ENCODE peak calls at places on chromosomes 2 and 18, in seven cellular contexts. T is IMR-90; K is CD8-positive, alpha-beta memory T cell; I is lower lobe of right lung; Y is transverse colon; F is ovary; N is tibial artery. O is an unnamed sample.
A peak's percentile ranks its signal among the peaks of the same experiment; 100 is the strongest.

GRCh38 chr18:9055185-9055584 is 47.3 kb upstream of the NDUFV2 start:
- DNase-seq in Y (no peak), T (peak; percentile 86), N (no peak), I (no peak), F (no peak), K (no peak), O (no peak)

GRCh38 chr18:49934457-49934856 is 121.1 kb upstream of the ACAA2 start:
- DNase-seq in N (no peak), F (no peak), I (no peak), T (peak; percentile 45), Y (no peak), K (no peak), O (no peak)

GRCh38 chr2:62304429-62305417 is 108.8 kb downstream of the B3GNT2 start:
- DNase-seq in N (peak; percentile 60), K (peak; percentile 38), F (peak; percentile 76), Y (peak; percentile 80), T (peak; percentile 73), I (peak; percentile 86), O (no peak)

GRCh38 chr2:111209045-111209514 is 88.4 kb downstream of the BCL2L11 start:
- DNase-seq in I (no peak), N (no peak), Y (no peak), T (peak; percentile 93), F (no peak), K (no peak), O (no peak)

GRCh38 chr2:139790807-139791206 is 1010.6 kb upstream of the NXPH2 start:
- DNase-seq in I (no peak), F (no peak), Y (no peak), T (no peak), N (no peak), K (no peak), O (no peak)

GRCh38 chr2:43067254-43068052 is 159.0 kb downstream of the ZFP36L2 start:
- DNase-seq in K (no peak), I (no peak), N (peak; percentile 7), T (no peak), F (no peak), Y (peak; percentile 6), O (no peak)

GRCh38 chr2:236117396-236117795 is 50.8 kb downstream of the GBX2 start:
- DNase-seq in Y (no peak), F (no peak), N (no peak), K (no peak), T (no peak), I (no peak), O (no peak)

GRCh38 chr18:77209587-77209986 is 40.1 kb upstream of the GALR1 start:
- DNase-seq in T (peak; percentile 90), N (no peak), Y (no peak), I (no peak), F (no peak), K (no peak), O (no peak)

GRCh38 chr2:74550231-74550630 is 3.5 kb downstream of the LOXL3 start:
- DNase-seq in Y (no peak), F (no peak), K (no peak), N (no peak), T (no peak), I (no peak), O (no peak)

GRCh38 chr2:112335600-112335999 is 60.2 kb downstream of the ZC3H6 start:
- DNase-seq in I (no peak), K (no peak), Y (no peak), F (no peak), T (no peak), N (no peak), O (no peak)

GRCh38 chr2:162261032-162261945 is 18.0 kb upstream of the FAP start:
- DNase-seq in I (peak; percentile 76), Y (peak; percentile 23), F (no peak), K (no peak), T (peak; percentile 80), N (peak; percentile 69), O (no peak)

GRCh38 chr18:3901811-3902210 is 451.8 kb downstream of the TGIF1 start:
- DNase-seq in I (no peak), N (no peak), K (no peak), Y (no peak), F (no peak), T (no peak), O (no peak)

GRCh38 chr2:129710670-129711495 is 268.6 kb upstream of the RAB6C start:
- DNase-seq in F (no peak), T (no peak), Y (no peak), I (no peak), K (no peak), N (no peak), O (no peak)

GRCh38 chr2:9179572-9180201 is 26.9 kb upstream of the ASAP2 start:
- DNase-seq in I (no peak), Y (peak; percentile 70), N (peak; percentile 87), T (peak; percentile 90), K (no peak), F (peak; percentile 66), O (no peak)

GRCh38 chr2:117931266-117931665 is 82.6 kb downstream of the CCDC93 start:
- DNase-seq in Y (no peak), F (no peak), T (no peak), N (no peak), K (no peak), I (no peak), O (no peak)

GRCh38 chr2:232519581-232519980 is 607 bp upstream of the PRSS56 start:
- DNase-seq in I (no peak), Y (no peak), K (no peak), N (no peak), F (no peak), T (no peak), O (no peak)

GRCh38 chr2:68646303-68646702 is 2.9 kb downstream of the PROKR1 start:
- DNase-seq in K (no peak), T (no peak), Y (no peak), F (no peak), I (no peak), N (no peak), O (no peak)

GRCh38 chr18:22166070-22166972 is 3.1 kb upstream of the GATA6 start:
- DNase-seq in I (no peak), T (no peak), N (peak; percentile 76), F (peak; percentile 79), K (no peak), Y (peak; percentile 77), O (no peak)

GRCh38 chr2:88669371-88670214 is 21.9 kb upstream of the RPIA start:
- DNase-seq in F (no peak), I (no peak), T (peak; percentile 52), Y (peak; percentile 23), K (peak; percentile 9), N (no peak), O (no peak)

GRCh38 chr18:35617865-35618264 is 36.3 kb downstream of the GALNT1 start:
- DNase-seq in K (no peak), I (no peak), N (no peak), Y (no peak), T (no peak), F (no peak), O (no peak)

GRCh38 chr18:35618289-35618688 is 36.7 kb downstream of the GALNT1 start:
- DNase-seq in Y (no peak), T (no peak), N (no peak), I (no peak), K (no peak), F (no peak), O (no peak)

GRCh38 chr18:35616074-35616473 is 34.5 kb downstream of the GALNT1 start:
- DNase-seq in I (no peak), T (no peak), N (no peak), F (no peak), Y (no peak), K (no peak), O (no peak)

GRCh38 chr18:35618703-35619102 is 37.2 kb downstream of the GALNT1 start:
- DNase-seq in K (no peak), Y (no peak), F (no peak), T (peak; percentile 46), I (no peak), N (no peak), O (no peak)

DNA sequence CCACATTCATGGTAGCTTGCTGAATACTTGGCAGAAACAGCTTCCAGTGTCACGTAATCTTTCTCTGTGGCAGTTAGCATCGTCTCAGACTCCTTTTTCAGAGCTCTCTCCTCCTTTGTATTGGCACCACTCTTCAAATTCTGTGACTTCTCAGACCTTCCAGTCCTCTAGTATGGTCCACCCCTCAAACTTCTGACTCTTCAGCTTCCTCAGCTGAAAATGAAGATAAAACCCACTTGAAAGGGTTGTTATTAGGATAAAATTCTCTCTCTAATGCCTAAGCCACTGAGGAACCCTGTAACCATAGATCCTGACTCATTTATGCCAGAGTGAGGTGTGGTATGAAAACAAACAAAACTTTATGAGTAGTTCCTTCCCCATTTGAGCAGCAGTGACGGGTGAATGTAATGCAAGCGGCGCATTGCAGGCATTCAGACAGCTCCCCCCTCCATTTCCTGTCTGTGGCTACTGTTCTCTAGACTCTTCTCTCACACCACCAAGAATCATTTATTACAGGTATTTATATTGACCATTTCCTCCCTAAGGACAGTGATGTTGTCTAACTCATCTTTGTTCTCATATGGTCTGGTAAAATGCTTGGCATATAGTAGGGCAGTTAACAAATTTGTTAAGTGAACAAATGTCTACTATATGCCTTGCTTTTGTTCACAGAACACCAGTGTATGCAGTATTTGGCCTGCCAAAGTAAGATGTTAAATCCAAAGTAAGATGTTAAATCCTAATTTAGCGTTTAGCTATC is 35.3 kb downstream of the GALNT1 start:
- DNase-seq in T (peak; percentile 92), N (peak; percentile 28), Y (peak; percentile 66), I (peak; percentile 67), K (peak; percentile 37), F (no peak), O (peak; percentile 34)
- H3K4me1 ChIP-seq in T (peaks cover 7% of the 10 kb centered on the region), N (no peaks in the 10 kb centered on the region), Y (peaks cover 37% of the 10 kb centered on the region), I (peaks cover 34% of the 10 kb centered on the region), K (peaks cover 24% of the 10 kb centered on the region), F (peaks cover 9% of the 10 kb centered on the region), O (peaks cover 4% of the 10 kb centered on the region)

GRCh38 chr2:197142074-197142473 is 168.5 kb downstream of the ANKRD44 start:
- DNase-seq in N (no peak), Y (no peak), K (no peak), I (no peak), F (no peak), T (no peak), O (no peak)
- H3K27ac ChIP-seq in N (no peak overlapping the region), Y (no peak overlapping the region), K (no peak overlapping the region), I (no peak overlapping the region), F (no peak overlapping the region), T (no peak overlapping the region), O (no peak overlapping the region)

DNA sequence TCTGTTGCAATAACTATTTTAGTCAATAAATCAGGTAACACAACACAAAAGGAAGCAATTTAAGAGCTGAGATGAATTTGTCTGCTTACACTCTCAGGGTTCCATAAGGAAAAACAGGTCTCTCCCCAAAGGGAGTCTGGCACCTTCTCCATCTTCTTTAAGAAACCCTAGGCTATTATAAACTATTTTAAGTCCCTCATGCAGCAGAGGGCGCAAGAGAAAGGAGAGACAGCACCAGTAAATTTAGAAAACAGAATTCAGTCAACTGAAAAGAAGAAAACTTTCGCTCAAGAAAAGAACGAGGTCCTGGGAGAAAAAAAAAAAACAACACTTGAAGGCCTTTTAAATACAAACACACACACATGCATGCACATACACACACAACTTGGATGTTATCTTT is 19.1 kb downstream of the SULT1C4 start:
- DNase-seq in I (no peak), K (no peak), F (no peak), N (no peak), T (peak; percentile 47), Y (no peak), O (no peak)
- H3K9me3 ChIP-seq in I (peaks cover 47% of the 10 kb centered on the region), K (no peaks in the 10 kb centered on the region), F (no peaks in the 10 kb centered on the region), N (no peaks in the 10 kb centered on the region), T (peaks cover 26% of the 10 kb centered on the region), Y (peaks cover 21% of the 10 kb centered on the region), O (peaks cover 10% of the 10 kb centered on the region)

DNA sequence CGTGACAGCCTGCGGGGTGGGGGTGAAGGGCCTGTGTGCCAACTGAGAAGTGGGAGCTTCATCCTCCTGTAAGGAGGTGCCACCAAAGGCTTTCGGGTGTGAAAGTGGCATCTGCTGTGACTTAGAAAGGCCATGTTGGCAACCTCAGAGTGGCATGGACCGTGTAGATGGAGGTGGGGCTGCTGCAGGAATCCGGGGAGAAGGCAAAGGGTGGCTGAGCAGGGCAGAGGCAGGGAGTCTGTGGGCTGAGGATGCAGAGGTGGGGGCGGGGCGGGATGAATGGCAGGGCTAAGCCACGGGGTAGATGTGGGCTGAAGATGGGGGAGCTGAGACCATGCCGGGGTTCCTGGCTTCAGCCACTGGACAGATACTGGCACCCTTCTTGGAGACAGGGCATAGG is 28.2 kb downstream of the TOGARAM2 start:
- DNase-seq in N (no peak), K (no peak), F (no peak), T (no peak), Y (no peak), I (no peak), O (no peak)
- H3K4me1 ChIP-seq in N (no peaks in the 10 kb centered on the region), K (peaks cover 59% of the 10 kb centered on the region), F (peaks cover 20% of the 10 kb centered on the region), T (peaks cover 15% of the 10 kb centered on the region), Y (peaks cover 18% of the 10 kb centered on the region), I (peaks cover 28% of the 10 kb centered on the region), O (peaks cover 57% of the 10 kb centered on the region)

O was measured in effector memory CD4-positive, alpha-beta T cell.